ENCODE peak calls at places on chromosomes 1 and 21, in eight cellular contexts. I is cardiac fibroblast; R is heart right ventricle; U is AG10803; M is colonic mucosa; S is GM23338; H is CD4-positive, alpha-beta T cell; T is nephron progenitor cell. A is an unnamed sample.

GRCh38 chr1:94602312-94602711 is 60.8 kb upstream of the F3 start:
- DNase-seq in U (peak; percentile 90), I (peak; percentile 59), H (no peak), R (no peak), S (no peak), M (peak; percentile 57), T (no peak), A (peak; percentile 65)

GRCh38 chr1:61992257-61992656 is 202.4 kb upstream of the L1TD1 start:
- DNase-seq in H (no peak), T (no peak), M (no peak), S (no peak), I (no peak), U (no peak), R (no peak), A (peak; percentile 16)

GRCh38 chr21:43824250-43824882 is 35.0 kb downstream of the RRP1 start:
- DNase-seq in R (no peak), U (peak; percentile 58), S (no peak), I (peak; percentile 45), H (no peak), T (no peak), M (no peak), A (peak; percentile 35)

GRCh38 chr1:72567511-72567910 is 285.2 kb upstream of the NEGR1 start:
- DNase-seq in I (peak; percentile 46), U (peak; percentile 17), M (no peak), R (no peak), S (no peak), H (no peak), T (no peak), A (peak; percentile 35)

GRCh38 chr1:153652795-153653507 is 5.6 kb upstream of the SNAPIN start:
- DNase-seq in M (no peak), S (no peak), H (no peak), U (peak; percentile 63), I (peak; percentile 51), T (no peak), R (no peak), A (peak; percentile 42)

GRCh38 chr1:32351859-32352745 is 10.2 kb downstream of the FAM229A start:
- DNase-seq in R (peak; percentile 67), H (no peak), S (peak; percentile 41), M (peak; percentile 52), U (peak; percentile 43), I (peak; percentile 57), T (no peak), A (peak; percentile 44)

GRCh38 chr21:42145569-42146250 is 73.2 kb upstream of the ABCG1 start:
- DNase-seq in T (peak; percentile 68), R (no peak), M (peak; percentile 65), U (peak; percentile 54), I (peak; percentile 74), H (peak; percentile 55), S (peak; percentile 81), A (peak; percentile 45)

GRCh38 chr1:161091796-161092507 is 2.6 kb upstream of the NECTIN4 start:
- DNase-seq in I (no peak), H (no peak), U (no peak), S (no peak), M (no peak), R (no peak), T (no peak), A (no peak)

GRCh38 chr21:44954281-44954771 is 14.5 kb downstream of the SLX9 start:
- DNase-seq in H (no peak), T (no peak), M (no peak), R (peak; percentile 55), S (no peak), I (no peak), U (no peak), A (no peak)

GRCh38 chr1:89394851-89395250 is 31.0 kb downstream of the GBP6 start:
- DNase-seq in T (no peak), I (no peak), U (no peak), M (no peak), R (no peak), H (no peak), S (no peak), A (no peak)

GRCh38 chr1:41368801-41369200 is 7.6 kb downstream of the FOXO6 start:
- DNase-seq in R (no peak), I (no peak), M (no peak), S (no peak), U (no peak), T (no peak), H (no peak), A (no peak)

GRCh38 chr1:25064465-25065238 is 134.6 kb upstream of the RUNX3 start:
- DNase-seq in H (no peak), R (no peak), S (no peak), U (no peak), T (no peak), I (no peak), M (no peak), A (no peak)

GRCh38 chr1:60989745-60990718 is 92.3 kb upstream of the NFIA start:
- DNase-seq in R (peak; percentile 33), U (peak; percentile 89), T (no peak), M (no peak), H (no peak), S (no peak), I (peak; percentile 91), A (peak; percentile 94)

GRCh38 chr1:61449410-61449809 is 275.5 kb downstream of the TM2D1 start:
- DNase-seq in S (no peak), H (no peak), U (no peak), M (no peak), T (no peak), I (no peak), R (no peak), A (no peak)

GRCh38 chr1:114145504-114146160 is 8.0 kb downstream of the SYT6 start:
- DNase-seq in S (peak; percentile 39), M (no peak), R (no peak), U (no peak), I (no peak), H (no peak), T (no peak), A (no peak)

GRCh38 chr1:51519048-51519856 is at the start of gene EPS15:
- DNase-seq in R (peak; percentile 91), S (peak; percentile 92), H (peak; percentile 73), I (peak; percentile 88), T (peak; percentile 91), U (peak; percentile 79), M (peak; percentile 93), A (peak; percentile 80)

DNA sequence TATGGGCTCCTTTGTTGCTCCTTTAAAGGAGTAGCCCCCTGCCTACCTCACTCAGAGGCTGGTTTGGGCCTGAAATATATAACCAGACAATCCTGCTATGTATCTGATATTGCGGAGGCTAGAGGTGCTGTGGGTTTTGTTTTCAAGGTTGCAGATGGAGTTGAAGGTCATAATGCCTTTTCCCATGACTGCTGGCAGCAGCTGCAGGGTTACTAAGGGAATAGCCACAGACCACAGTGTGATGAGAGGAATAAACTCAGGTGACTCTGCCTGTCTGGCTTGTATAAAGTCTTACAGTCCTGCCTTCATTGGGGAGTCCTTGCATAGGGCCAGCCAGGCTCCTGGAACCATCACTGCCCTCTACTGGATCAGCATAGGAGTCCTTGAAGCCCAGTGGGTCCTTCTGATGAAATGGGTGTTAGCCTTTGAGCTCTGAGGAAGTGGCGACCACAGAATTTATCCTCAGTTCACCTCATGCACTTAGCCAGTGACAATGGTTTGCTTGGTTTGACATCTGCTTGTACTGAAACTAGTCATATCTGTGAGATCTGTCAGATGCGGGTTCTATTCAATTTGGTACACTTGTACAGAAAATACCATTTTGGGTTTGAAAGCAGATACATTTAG is 174.4 kb upstream of the HMCN1 start:
- DNase-seq in T (no peak), S (peak; percentile 82), I (peak; percentile 53), H (peak; percentile 23), U (peak; percentile 59), R (no peak), M (peak; percentile 49), A (peak; percentile 58)
- TF ChIP-seq CTCF in T (no peak), S (peak; percentile 89), I (peak; percentile 71), H (no peak), U (peak; percentile 59), R (no peak), M (no peak), A (peak; percentile 63)

DNA sequence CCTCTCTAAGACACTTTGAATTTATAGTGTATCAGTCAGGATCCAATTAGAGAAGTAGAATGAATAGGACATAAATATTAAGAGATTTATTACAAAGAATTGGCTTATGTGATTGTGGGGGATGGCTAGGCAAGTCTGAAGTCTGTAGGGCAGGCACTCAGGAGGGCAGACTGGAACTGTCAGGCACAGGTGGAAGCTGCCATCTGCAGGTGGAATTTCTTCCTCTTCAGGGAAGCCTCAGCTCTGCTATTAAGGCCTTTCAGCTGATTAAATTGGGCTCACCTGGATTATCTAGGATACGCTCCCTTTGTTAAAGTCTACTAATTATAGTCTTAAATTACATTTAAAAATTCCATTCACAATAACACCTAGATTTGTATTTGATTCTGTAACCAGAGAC is 92.0 kb upstream of the HAO2 start:
- DNase-seq in I (no peak), M (no peak), S (peak; percentile 51), H (no peak), R (no peak), U (no peak), T (no peak), A (no peak)
- TF ChIP-seq CTCF in I (no peak), M (no peak), S (peak; percentile 74), H (no peak), R (no peak), U (no peak), T (no peak), A (no peak)

GRCh38 chr1:43367904-43368645 is at the start of gene ELOVL1:
- DNase-seq in H (peak; percentile 71), S (peak; percentile 91), M (peak; percentile 94), I (peak; percentile 88), T (peak; percentile 95), U (peak; percentile 82), R (peak; percentile 95), A (peak; percentile 88)
- TF ChIP-seq CTCF in H (no peak), S (peak; percentile 23), M (no peak), I (peak; percentile 31), T (no peak), U (peak; percentile 30), R (no peak), A (peak; percentile 29)

DNA sequence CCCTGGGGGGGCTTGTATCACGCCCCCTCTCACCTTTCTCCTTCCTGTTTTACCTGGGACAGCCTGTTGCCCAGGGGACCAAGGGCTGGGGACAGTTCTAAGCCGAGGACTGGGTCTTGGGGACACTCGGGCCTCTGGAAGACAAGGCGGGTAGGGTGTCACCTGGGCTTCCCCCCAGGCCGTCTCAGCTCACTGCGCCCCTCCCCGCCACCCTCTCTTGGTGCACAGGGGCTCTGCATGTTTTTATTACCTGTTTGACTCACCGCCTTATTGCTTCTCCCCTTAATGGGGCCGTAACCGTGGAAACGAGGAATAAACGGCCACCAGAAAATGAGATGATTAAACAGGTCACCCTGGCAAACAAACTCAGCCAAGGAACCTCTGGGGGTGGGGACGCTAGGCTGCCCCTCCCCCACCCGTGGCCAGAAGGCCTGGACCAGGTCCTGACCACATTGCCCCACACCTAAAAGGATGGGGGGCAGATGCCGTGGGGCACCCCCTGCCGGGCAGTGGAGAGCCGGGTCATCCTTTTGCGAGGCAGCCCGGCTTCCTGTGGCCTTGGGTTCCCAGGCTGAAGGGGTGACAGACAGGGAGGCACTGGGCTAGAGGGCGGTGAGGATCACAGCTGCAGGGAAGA is 109.9 kb downstream of the CASZ1 start:
- DNase-seq in H (no peak), I (no peak), T (no peak), U (no peak), M (no peak), S (no peak), R (no peak), A (no peak)
- TF ChIP-seq CTCF in H (no peak), I (no peak), T (no peak), U (no peak), M (no peak), S (no peak), R (no peak), A (no peak)

DNA sequence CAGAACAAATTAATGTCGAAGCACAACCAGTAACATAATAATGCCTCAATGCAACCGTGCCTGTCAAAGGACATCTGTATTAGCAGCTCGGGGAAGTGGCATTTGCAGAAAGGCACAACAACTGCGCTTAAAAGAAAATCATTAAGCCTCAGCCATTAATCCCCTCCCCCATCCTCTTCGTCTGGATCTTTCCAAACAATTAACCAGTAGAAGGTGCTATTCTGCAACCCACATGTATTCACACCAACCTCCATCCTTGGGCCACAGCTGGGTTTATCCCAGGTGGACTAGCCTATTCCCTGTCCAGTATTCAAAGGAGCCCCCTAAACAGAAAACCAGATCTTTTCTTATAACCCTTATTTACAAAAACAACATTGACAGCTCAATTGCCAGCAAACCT is 2.6 kb downstream of the RERE start:
- DNase-seq in S (peak; percentile 80), M (no peak), T (no peak), H (no peak), U (no peak), R (no peak), I (no peak), A (no peak)
- TF ChIP-seq CTCF in S (peak; percentile 68), M (no peak), T (no peak), H (no peak), U (no peak), R (peak; percentile 38), I (no peak), A (no peak)